ENCODE peak calls at places on chromosomes 1 and 21, in seven cellular contexts. T is cardiac muscle cell, O is MM.1S, Q is left ventricle myocardium inferior, P is fibroblast of lung, V is mammary epithelial cell, A is right lobe of liver. R is an unnamed sample.

GRCh38 chr1:115188680-115189395 is 99.5 kb upstream of the TSPAN2 start:
- DNase-seq in T (no peak), O (no peak), Q (no peak), P (no peak), V (no peak), A (no peak), R (no peak)

GRCh38 chr1:30617161-30617560 is 106.2 kb downstream of the MATN1 start:
- DNase-seq in T (no peak), O (no peak), Q (no peak), P (no peak), V (peak; percentile 27), A (no peak), R (no peak)

GRCh38 chr1:192936313-192937018 is 122.7 kb downstream of the UCHL5 start:
- DNase-seq in T (no peak), O (no peak), Q (no peak), P (no peak), V (no peak), A (no peak), R (no peak)

GRCh38 chr1:155975375-155976061 is 2.8 kb downstream of the ARHGEF2 start:
- DNase-seq in T (no peak), O (no peak), Q (no peak), P (no peak), V (no peak), A (no peak), R (no peak)

GRCh38 chr1:60808676-60809075 is 273.7 kb upstream of the NFIA start:
- DNase-seq in T (no peak), O (no peak), Q (no peak), P (no peak), V (no peak), A (no peak), R (no peak)

GRCh38 chr1:20981903-20982695 is 194.6 kb downstream of the EIF4G3 start:
- DNase-seq in T (peak; percentile 15), O (no peak), Q (no peak), P (peak; percentile 59), V (peak; percentile 16), A (no peak), R (no peak)

GRCh38 chr1:151340870-151341754 is 5.9 kb downstream of the RFX5 start:
- DNase-seq in T (peak; percentile 88), O (peak; percentile 89), Q (no peak), P (peak; percentile 84), V (peak; percentile 72), A (no peak), R (no peak)

GRCh38 chr1:154276797-154277196 is 4.4 kb downstream of the HAX1 start:
- DNase-seq in T (no peak), O (no peak), Q (no peak), P (no peak), V (no peak), A (no peak), R (no peak)

GRCh38 chr21:45543710-45544448 is 1.6 kb upstream of the SLC19A1 start:
- DNase-seq in T (no peak), O (no peak), Q (peak; percentile 11), P (no peak), V (no peak), A (peak; percentile 52), R (no peak)

GRCh38 chr1:183061194-183061593 is 38.0 kb downstream of the LAMC1 start:
- DNase-seq in T (no peak), O (no peak), Q (no peak), P (no peak), V (no peak), A (no peak), R (no peak)

GRCh38 chr1:33239487-33239886 is 16.8 kb upstream of the ZNF362 start:
- DNase-seq in T (no peak), O (no peak), Q (no peak), P (no peak), V (no peak), A (no peak), R (no peak)

GRCh38 chr1:234605983-234606730 is 3.8 kb downstream of the IRF2BP2 start:
- DNase-seq in T (no peak), O (peak; percentile 50), Q (peak; percentile 46), P (peak; percentile 62), V (peak; percentile 65), A (peak; percentile 59), R (no peak)

GRCh38 chr1:203638076-203638475 is 11.4 kb downstream of the ATP2B4 start:
- DNase-seq in T (no peak), O (no peak), Q (no peak), P (no peak), V (no peak), A (no peak), R (no peak)

GRCh38 chr21:45167796-45168222 is 93.4 kb downstream of the ADARB1 start:
- DNase-seq in T (no peak), O (no peak), Q (no peak), P (peak; percentile 60), V (no peak), A (no peak), R (no peak)

GRCh38 chr1:26182372-26182675 is 5.0 kb downstream of the CNKSR1 start:
- DNase-seq in T (no peak), O (no peak), Q (no peak), P (no peak), V (no peak), A (no peak), R (no peak)

DNA sequence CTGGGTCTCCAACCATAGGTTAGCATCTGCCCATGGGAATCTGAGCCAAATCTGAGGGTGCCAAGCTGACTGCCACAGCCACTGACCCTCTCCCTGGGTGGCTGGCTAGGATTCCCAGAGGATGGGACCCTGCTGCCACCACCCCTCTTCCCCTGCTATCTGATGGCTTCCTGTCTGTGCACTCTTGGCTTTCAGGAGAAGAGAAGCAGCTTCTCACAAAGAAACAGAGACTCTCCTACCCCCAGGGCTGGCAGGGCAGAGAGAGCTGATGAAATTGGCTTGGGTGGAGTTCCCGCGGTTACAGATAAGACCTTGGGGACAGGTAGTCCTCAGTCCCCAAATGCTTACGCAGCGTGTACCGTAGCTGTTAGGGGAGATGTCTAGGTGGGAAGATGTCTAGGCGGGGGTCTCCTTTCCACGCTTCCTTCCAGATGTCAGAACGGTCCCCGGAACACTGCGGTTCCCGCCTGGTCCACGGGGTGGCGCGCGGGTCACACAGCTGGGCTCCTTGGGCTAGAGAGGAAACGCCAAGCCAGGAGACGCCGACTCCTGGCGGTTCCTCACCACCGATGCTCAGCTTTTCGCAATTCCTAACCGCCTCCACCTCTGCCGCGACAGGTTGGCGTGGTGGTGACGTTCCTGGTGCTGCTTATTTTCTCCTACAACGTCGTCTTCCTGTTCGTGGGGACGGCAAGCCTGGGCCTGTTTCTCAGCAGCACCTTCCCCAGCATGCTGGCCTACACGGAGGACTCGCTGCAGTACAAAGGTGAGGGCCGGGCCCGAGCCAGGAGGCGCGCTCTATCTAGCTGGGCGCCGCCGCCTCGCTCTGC is 40.1 kb downstream of the ELK4 start:
- DNase-seq in T (peak; percentile 85), O (peak; percentile 85), Q (peak; percentile 83), P (peak; percentile 77), V (peak; percentile 98), A (peak; percentile 85), R (no peak)
- H3K27me3 ChIP-seq in T (no peaks in the 10 kb centered on the region), O (peaks cover 15% of the 10 kb centered on the region), Q (no peaks in the 10 kb centered on the region), P (no peaks in the 10 kb centered on the region), V (no peaks in the 10 kb centered on the region), A (no peaks in the 10 kb centered on the region), R (no peaks in the 10 kb centered on the region)

GRCh38 chr21:35562876-35563275 is 497.4 kb downstream of the SETD4 start:
- DNase-seq in T (no peak), O (no peak), Q (no peak), P (no peak), V (no peak), A (no peak), R (no peak)

GRCh38 chr21:35556536-35556935 is 503.8 kb downstream of the SETD4 start:
- DNase-seq in T (no peak), O (no peak), Q (no peak), P (no peak), V (no peak), A (no peak), R (no peak)

GRCh38 chr21:35561076-35561475 is 499.2 kb downstream of the SETD4 start:
- DNase-seq in T (no peak), O (no peak), Q (no peak), P (peak; percentile 36), V (no peak), A (no peak), R (no peak)

GRCh38 chr21:35559881-35560280 is 500.4 kb downstream of the SETD4 start:
- DNase-seq in T (no peak), O (no peak), Q (no peak), P (peak; percentile 65), V (no peak), A (no peak), R (no peak)

GRCh38 chr21:35559128-35559831 is 501.0 kb downstream of the SETD4 start:
- DNase-seq in T (no peak), O (no peak), Q (no peak), P (peak; percentile 98), V (peak; percentile 33), A (no peak), R (no peak)
- TF ChIP-seq CTCF in T (no peak), O (no peak), Q (no peak), P (peak; percentile 17), V (no peak), A (no peak), R (no peak)

DNA sequence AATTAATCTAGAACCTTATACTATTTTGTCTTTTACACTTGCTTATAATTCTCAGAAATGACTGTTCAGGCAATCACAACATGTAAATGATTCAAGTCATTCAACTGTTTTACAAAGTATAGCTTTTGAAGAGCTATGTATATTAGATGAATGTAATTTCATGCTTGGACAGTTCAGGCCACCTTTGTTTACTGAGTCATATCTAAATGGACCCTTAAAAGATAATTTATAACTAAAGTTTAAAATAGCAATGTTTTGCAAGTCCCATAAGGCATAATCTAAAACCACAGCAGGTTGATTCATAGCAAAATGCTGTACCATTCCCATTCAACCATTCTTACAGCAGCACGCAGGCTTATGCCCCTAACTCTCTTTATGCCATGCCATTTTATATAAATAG is 64.8 kb downstream of the PIK3R3 start:
- DNase-seq in T (no peak), O (no peak), Q (no peak), P (no peak), V (no peak), A (no peak), R (no peak)
- H3K36me3 ChIP-seq in T (peaks cover 12% of the 10 kb centered on the region), O (no peaks in the 10 kb centered on the region), Q (peaks cover 44% of the 10 kb centered on the region), P (no peaks in the 10 kb centered on the region), V (no peaks in the 10 kb centered on the region), A (no peaks in the 10 kb centered on the region), R (no peaks in the 10 kb centered on the region)

DNA sequence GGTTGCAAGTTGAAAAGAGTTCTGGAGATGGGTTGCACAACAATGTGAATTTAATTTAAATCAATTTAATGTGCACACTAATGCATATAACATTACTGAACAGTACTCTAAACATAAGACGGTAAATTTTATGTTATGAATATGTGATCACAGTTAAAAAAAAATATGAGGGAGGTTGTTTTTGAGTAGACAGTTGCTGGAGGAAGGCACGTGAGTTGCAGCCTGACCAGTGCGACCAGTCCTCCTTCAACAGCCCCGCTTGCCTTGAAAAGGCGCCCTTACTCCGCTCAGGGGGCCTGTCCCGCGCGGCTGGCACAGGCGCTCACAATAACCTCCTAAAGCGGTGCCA is 322 bp upstream of the OLIG1 start:
- DNase-seq in T (no peak), O (no peak), Q (no peak), P (no peak), V (no peak), A (no peak), R (no peak)
- H3K27me3 ChIP-seq in T (peaks cover 100% of the 10 kb centered on the region), O (no peaks in the 10 kb centered on the region), Q (peaks cover 99% of the 10 kb centered on the region), P (peaks cover 64% of the 10 kb centered on the region), V (peaks cover 57% of the 10 kb centered on the region), A (peaks cover 38% of the 10 kb centered on the region), R (peaks cover 77% of the 10 kb centered on the region)

GRCh38 chr1:62481681-62482080 is 44.8 kb downstream of the USP1 start:
- DNase-seq in T (no peak), O (no peak), Q (no peak), P (no peak), V (no peak), A (no peak), R (no peak)
- TF ChIP-seq CTCF in T (no peak), O (no peak), Q (no peak), P (no peak), V (no peak), A (no peak), R (no peak)

GRCh38 chr1:230910755-230911117 is 42.4 kb upstream of the C1orf198 start:
- DNase-seq in T (no peak), O (no peak), Q (no peak), P (peak; percentile 40), V (no peak), A (no peak), R (no peak)
- H3K36me3 ChIP-seq in T (peaks cover 8% of the 10 kb centered on the region), O (peaks cover 5% of the 10 kb centered on the region), Q (peaks cover 68% of the 10 kb centered on the region), P (no peaks in the 10 kb centered on the region), V (no peaks in the 10 kb centered on the region), A (peaks cover 3% of the 10 kb centered on the region), R (peaks cover 1% of the 10 kb centered on the region)

R was measured in kidney epithelial cell.